ENCODE peak calls at places on chromosomes 4 and X, in four cellular contexts. X is nephron progenitor cell, I is non-pigmented ciliary epithelial cell, A is OCI-M1. F is an unnamed sample.

GRCh38 chr4:108140328-108140727 is 28.4 kb downstream of the LEF1 start:
- DNase-seq in A (no peak), I (no peak), X (no peak), F (no peak)

GRCh38 chrX:3576886-3577516 is 136.4 kb downstream of the PRKX start:
- DNase-seq in I (no peak), A (no peak), X (no peak), F (no peak)

GRCh38 chrX:129347291-129347690 is 176.0 kb downstream of the SMARCA1 start:
- DNase-seq in A (no peak), I (no peak), X (no peak), F (no peak)

GRCh38 chr4:184895012-184895795 is 69.4 kb upstream of the ACSL1 start:
- DNase-seq in A (peak), I (no peak), X (no peak), F (peak)

GRCh38 chr4:172736046-172736445 is 432.6 kb upstream of the GALNT7 start:
- DNase-seq in I (no peak), A (peak), X (no peak), F (no peak)

GRCh38 chr4:3437582-3437936 is 4.2 kb upstream of the HGFAC start:
- DNase-seq in I (no peak), X (no peak), A (no peak), F (no peak)

GRCh38 chr4:183241322-183241640 is 78.8 kb downstream of the CLDN22 start:
- DNase-seq in X (no peak), A (peak), I (peak), F (no peak)

GRCh38 chr4:5370286-5370685 is 319.0 kb downstream of the STK32B start:
- DNase-seq in X (no peak), A (no peak), I (no peak), F (no peak)

GRCh38 chrX:108001218-108001814 is 19.1 kb upstream of the TEX13B start:
- DNase-seq in I (no peak), X (peak), A (peak), F (peak)

GRCh38 chr4:36445485-36445884 is 164.1 kb downstream of the DTHD1 start:
- DNase-seq in I (no peak), X (no peak), A (no peak), F (no peak)

GRCh38 chrX:9681422-9681821 is 84.2 kb downstream of the GPR143 start:
- DNase-seq in X (no peak), A (no peak), I (no peak), F (no peak)

GRCh38 chrX:24153796-24154189 is 4.3 kb downstream of the ZFX start:
- DNase-seq in X (no peak), I (no peak), A (peak), F (no peak)

GRCh38 chrX:23559975-23560374 is 107.3 kb upstream of the PRDX4 start:
- DNase-seq in A (no peak), X (no peak), I (no peak), F (no peak)

GRCh38 chrX:101595739-101596419 is 21.9 kb downstream of the ARMCX6 start:
- DNase-seq in I (peak), X (peak), A (peak), F (peak)

GRCh38 chr4:5371415-5372190 is 320.3 kb downstream of the STK32B start:
- DNase-seq in I (no peak), A (no peak), X (no peak), F (no peak)

GRCh38 chr4:110198472-110199419 is at the start of gene ELOVL6:
- DNase-seq in A (peak), I (no peak), X (peak), F (peak)